ENCODE peak calls at places on chromosomes 12 and 14, in five cellular contexts. U is GM10248, S is astrocyte of the cerebellum, T is SK-N-SH, V is fibroblast of pulmonary artery. J is an unnamed sample.

GRCh38 chr12:4900327-4900726 is 9.4 kb upstream of the KCNA1 start:
- DNase-seq in U (no peak), S (peak), T (no peak), V (peak), J (no peak)

GRCh38 chr14:81765654-81766275 is 232.1 kb upstream of the SEL1L start:
- DNase-seq in U (no peak), S (no peak), T (no peak), V (no peak), J (no peak)

GRCh38 chr12:45284096-45284901 is 68.4 kb downstream of the ANO6 start:
- DNase-seq in U (no peak), S (no peak), T (no peak), V (peak), J (no peak)

GRCh38 chr12:30482650-30483049 is 213.0 kb downstream of the IPO8 start:
- DNase-seq in U (no peak), S (no peak), T (no peak), V (no peak), J (no peak)

GRCh38 chr14:73738518-73739173 is 24.5 kb upstream of the PNMA1 start:
- DNase-seq in U (no peak), S (no peak), T (no peak), V (no peak), J (no peak)

GRCh38 chr14:31950760-31951637 is 126.1 kb upstream of the ARHGAP5 start:
- DNase-seq in U (no peak), S (peak), T (peak), V (peak), J (no peak)

GRCh38 chr14:58096731-58097130 is 55.3 kb downstream of the ARMH4 start:
- DNase-seq in U (no peak), S (no peak), T (no peak), V (no peak), J (no peak)

GRCh38 chr12:68259318-68259940 is 6.0 kb upstream of the IL22 start:
- DNase-seq in U (no peak), S (peak), T (no peak), V (peak), J (no peak)

GRCh38 chr12:103824845-103825244 is 16.2 kb downstream of the NT5DC3 start:
- DNase-seq in U (no peak), S (no peak), T (no peak), V (no peak), J (no peak)

GRCh38 chr12:53050426-53051057 is 677 bp downstream of the TNS2 start:
- DNase-seq in U (no peak), S (no peak), T (no peak), V (no peak), J (no peak)

GRCh38 chr12:121534495-121535148 is 46.2 kb downstream of the KDM2B start:
- DNase-seq in U (peak), S (no peak), T (no peak), V (no peak), J (peak)

GRCh38 chr14:77791225-77791600 is 8.7 kb upstream of the ADCK1 start:
- DNase-seq in U (no peak), S (no peak), T (no peak), V (no peak), J (no peak)

GRCh38 chr14:31319701-31320100 is 100.6 kb downstream of the HEATR5A start:
- DNase-seq in U (no peak), S (no peak), T (no peak), V (no peak), J (no peak)

GRCh38 chr12:62297321-62297720 is 37.1 kb downstream of the USP15 start:
- DNase-seq in U (no peak), S (no peak), T (no peak), V (no peak), J (no peak)

GRCh38 chr12:62296001-62296400 is 35.8 kb downstream of the USP15 start:
- DNase-seq in U (no peak), S (no peak), T (no peak), V (no peak), J (no peak)

GRCh38 chr12:62301799-62302133 is 41.6 kb downstream of the USP15 start:
- DNase-seq in U (no peak), S (no peak), T (no peak), V (no peak), J (no peak)

GRCh38 chr12:62301080-62301798 is 41.0 kb downstream of the USP15 start:
- DNase-seq in U (no peak), S (no peak), T (no peak), V (no peak), J (no peak)

GRCh38 chr12:62299617-62300016 is 39.4 kb downstream of the USP15 start:
- DNase-seq in U (no peak), S (no peak), T (no peak), V (no peak), J (no peak)
- TF ChIP-seq CTCF in U (no peak), S (no peak), T (no peak), V (no peak), J (no peak)

GRCh38 chr12:93377252-93377542 is 528 bp upstream of the NUDT4 start:
- DNase-seq in U (no peak), S (no peak), T (no peak), V (no peak), J (no peak)
- TF ChIP-seq CTCF in U (no peak), S (no peak), T (no peak), V (no peak), J (no peak)

GRCh38 chr14:55423969-55424368 is 12.3 kb upstream of the ATG14 start:
- DNase-seq in U (no peak), S (no peak), T (no peak), V (no peak), J (no peak)

GRCh38 chr14:55426881-55427280 is 13.5 kb downstream of the TBPL2 start:
- DNase-seq in U (no peak), S (no peak), T (no peak), V (no peak), J (no peak)

GRCh38 chr14:55427439-55427838 is 13.0 kb downstream of the TBPL2 start:
- DNase-seq in U (no peak), S (no peak), T (no peak), V (no peak), J (no peak)

GRCh38 chr14:55430024-55430690 is 10.3 kb downstream of the TBPL2 start:
- DNase-seq in U (peak), S (peak), T (peak), V (peak), J (peak)

DNA sequence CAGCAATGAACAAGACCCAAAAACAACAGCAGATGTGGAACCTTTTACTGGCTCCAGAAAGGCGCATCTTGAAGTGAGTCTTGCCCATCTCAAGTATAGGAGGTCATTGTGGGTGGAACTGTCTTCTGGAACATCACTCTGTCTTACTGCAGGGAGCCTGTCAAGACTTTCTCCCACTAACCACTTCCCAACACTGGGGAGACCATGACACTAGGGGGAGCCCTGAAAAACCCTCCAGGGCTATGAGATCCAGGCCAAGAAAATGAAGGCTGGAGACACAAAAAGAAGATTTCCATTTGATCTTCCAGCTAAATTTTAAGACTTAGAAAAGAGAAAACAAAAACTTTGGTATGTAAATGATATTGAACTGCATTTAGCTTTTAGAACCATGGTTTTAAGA is 13.5 kb upstream of the ATG14 start:
- DNase-seq in U (no peak), S (no peak), T (no peak), V (no peak), J (no peak)
- TF ChIP-seq CTCF in U (no peak), S (peak), T (no peak), V (peak), J (no peak)

GRCh38 chr14:106039400-106039799 is 513.0 kb downstream of the TMEM121 start:
- DNase-seq in U (peak), S (no peak), T (peak), V (no peak), J (peak)
- TF ChIP-seq CTCF in U (peak), S (no peak), T (peak), V (no peak), J (peak)

GRCh38 chr14:60272177-60272576 is 23.2 kb downstream of the PPM1A start:
- DNase-seq in U (no peak), S (no peak), T (no peak), V (no peak), J (no peak)

GRCh38 chr14:60265163-60265562 is 16.1 kb downstream of the PPM1A start:
- DNase-seq in U (no peak), S (no peak), T (no peak), V (no peak), J (no peak)

DNA sequence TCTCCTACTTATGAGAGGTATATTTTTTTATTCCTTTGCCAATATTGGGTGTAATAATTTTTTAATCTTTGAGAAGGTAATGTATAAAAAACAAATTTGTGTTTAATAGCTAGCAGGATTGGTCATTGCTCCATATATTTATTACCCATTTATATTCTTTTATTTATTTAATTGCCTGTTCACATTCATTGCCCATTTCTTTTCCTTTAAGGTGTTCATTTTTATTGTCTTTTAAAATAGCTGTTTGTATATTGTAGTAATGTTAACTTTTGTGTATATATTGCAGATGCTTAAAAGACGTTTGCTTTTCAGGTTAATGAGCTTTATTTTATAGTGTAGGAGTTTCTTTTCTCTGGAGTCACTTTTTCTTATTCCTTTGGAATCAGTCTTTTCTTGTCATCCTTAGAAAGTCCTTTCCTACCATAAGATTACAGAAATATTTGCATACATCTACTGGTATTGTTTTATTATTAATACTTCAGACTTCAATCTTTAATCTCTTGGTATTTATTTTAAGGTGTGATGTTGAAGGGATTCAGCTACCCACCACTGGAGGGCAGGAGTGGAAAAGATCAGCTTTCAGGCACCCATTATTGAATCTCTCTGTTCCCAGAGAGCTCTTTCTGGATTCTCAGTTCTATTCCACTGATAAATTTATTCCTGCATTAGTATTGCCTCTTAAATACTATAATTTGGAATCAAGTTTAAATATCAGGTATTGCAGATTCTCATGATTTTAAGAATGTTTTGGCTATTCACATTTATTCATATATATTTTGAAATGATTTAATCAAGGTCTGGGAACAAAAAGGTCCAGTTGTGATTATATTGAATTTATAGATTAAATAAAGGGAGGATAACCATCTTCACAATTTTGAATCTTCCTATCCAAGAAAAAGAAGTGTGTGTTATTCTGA is 17.3 kb downstream of the PPM1A start:
- DNase-seq in U (no peak), S (no peak), T (no peak), V (peak), J (no peak)
- TF ChIP-seq CTCF in U (no peak), S (peak), T (peak), V (peak), J (no peak)

DNA sequence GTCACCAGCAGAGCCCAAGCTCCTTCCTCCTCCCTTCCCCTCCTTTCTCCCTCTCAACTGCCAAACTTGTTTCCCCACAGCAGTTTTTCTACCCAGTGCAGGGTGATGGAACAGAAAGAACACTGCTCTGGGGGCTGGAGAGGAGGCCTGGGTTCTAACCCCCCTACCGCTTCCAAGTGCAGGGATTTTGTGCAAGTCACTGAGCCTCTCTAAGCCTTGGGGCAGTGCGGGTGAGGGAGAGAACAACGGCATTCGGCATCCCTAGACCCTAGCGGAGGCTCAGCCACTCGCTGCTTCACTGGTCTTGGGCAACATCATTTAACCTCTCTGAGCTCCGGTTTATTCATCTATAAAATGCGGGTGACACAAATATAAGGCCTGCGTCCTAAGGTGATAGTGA is 15.9 kb upstream of the ASIC1 start:
- DNase-seq in U (no peak), S (no peak), T (no peak), V (no peak), J (no peak)
- TF ChIP-seq CTCF in U (no peak), S (no peak), T (no peak), V (no peak), J (no peak)